ENCODE peak calls at places on chromosome 20, in eight cellular contexts. V is activated T-cell treated with anti-CD3 and anti-CD28 coated beads, Interleukin-2, amount 50 U/mL, for 72 hours; Y is cardiac muscle cell; O is GM23338; F is T-helper 1 cell; K is SW480; T is NCI-H1694 treated with DMSO at 0.1 percent for 48 hours; Q is RKO. X is an unnamed sample.

GRCh38 chr20:39661833-39662232 is 699.7 kb downstream of the DHX35 start:
- DNase-seq in F (no peak), V (no peak), Q (peak; percentile 6), Y (peak; percentile 1), T (no peak), K (peak; percentile 98), O (no peak), X (peak; percentile 62)

GRCh38 chr20:840858-841567 is 7.5 kb downstream of the FAM110A start:
- DNase-seq in T (no peak), Q (no peak), F (peak; percentile 16), V (peak; percentile 41), K (no peak), Y (no peak), O (peak; percentile 70), X (peak; percentile 56)

GRCh38 chr20:49674383-49675352 is 39.0 kb downstream of the B4GALT5 start:
- DNase-seq in Y (peak; percentile 57), V (no peak), Q (no peak), K (peak; percentile 99), F (no peak), T (no peak), O (no peak), X (peak; percentile 98)

GRCh38 chr20:41204304-41205265 is 67.2 kb downstream of the PLCG1 start:
- DNase-seq in T (no peak), Y (no peak), O (no peak), F (no peak), K (no peak), Q (no peak), V (no peak), X (no peak)

GRCh38 chr20:20370087-20370575 is 2.2 kb downstream of the INSM1 start:
- DNase-seq in Q (no peak), O (peak; percentile 39), K (peak; percentile 27), T (peak; percentile 27), V (no peak), Y (no peak), F (no peak), X (no peak)

GRCh38 chr20:10065154-10065833 is 30.5 kb downstream of the ANKEF1 start:
- DNase-seq in V (no peak), K (no peak), Y (no peak), T (no peak), F (no peak), O (no peak), Q (peak; percentile 43), X (no peak)

GRCh38 chr20:18727032-18727508 is 86.5 kb upstream of the SCP2D1 start:
- DNase-seq in O (no peak), F (no peak), K (no peak), Y (no peak), T (no peak), V (no peak), Q (no peak), X (peak; percentile 64)

GRCh38 chr20:46035713-46036112 is 6.7 kb downstream of the SLC12A5 start:
- DNase-seq in Y (no peak), K (no peak), Q (no peak), T (no peak), F (no peak), O (no peak), V (no peak), X (no peak)

GRCh38 chr20:37729452-37729851 is 35.6 kb downstream of the CTNNBL1 start:
- DNase-seq in T (no peak), Y (no peak), F (no peak), V (no peak), K (no peak), Q (no peak), O (no peak), X (no peak)

GRCh38 chr20:555933-556332 is 12.3 kb upstream of the CSNK2A1 start:
- DNase-seq in Y (peak; percentile 50), K (no peak), O (no peak), V (no peak), F (no peak), T (no peak), Q (no peak), X (peak; percentile 70)

GRCh38 chr20:775679-776135 is 7.4 kb upstream of the SLC52A3 start:
- DNase-seq in V (no peak), O (peak; percentile 83), T (no peak), K (peak; percentile 90), Q (no peak), F (no peak), Y (no peak), X (peak; percentile 90)

GRCh38 chr20:15902493-15902892 is 670.8 kb downstream of the KIF16B start:
- DNase-seq in F (no peak), Y (no peak), T (no peak), O (peak; percentile 68), V (no peak), K (no peak), Q (no peak), X (no peak)

GRCh38 chr20:16654858-16655257 is 75.0 kb upstream of the SNRPB2 start:
- DNase-seq in T (no peak), Y (no peak), O (no peak), K (no peak), F (no peak), Q (no peak), V (no peak), X (no peak)

GRCh38 chr20:11246251-11246775 is 572.5 kb upstream of the JAG1 start:
- DNase-seq in F (no peak), Q (no peak), K (no peak), V (no peak), O (no peak), Y (no peak), T (no peak), X (no peak)

GRCh38 chr20:4683261-4683660 is 38.4 kb upstream of the PRND start:
- DNase-seq in Y (no peak), V (no peak), K (peak; percentile 59), Q (no peak), F (no peak), T (no peak), O (no peak), X (no peak)

GRCh38 chr20:2042400-2042799 is 48.5 kb upstream of the PDYN start:
- DNase-seq in T (no peak), O (no peak), F (no peak), Y (peak; percentile 40), K (no peak), Q (peak; percentile 84), V (no peak), X (peak; percentile 7)

GRCh38 chr20:64109831-64110391 is 2.5 kb upstream of the NPBWR2 start:
- DNase-seq in Q (no peak), F (no peak), O (peak; percentile 0), K (no peak), V (no peak), T (no peak), Y (no peak), X (no peak)

GRCh38 chr20:22339091-22339881 is 245.1 kb downstream of the FOXA2 start:
- DNase-seq in K (peak; percentile 86), T (peak; percentile 2), Y (peak; percentile 81), V (peak; percentile 37), F (no peak), O (peak; percentile 92), Q (peak; percentile 81), X (peak; percentile 66)

X was measured in small intestine.